ENCODE peak calls at places on chromosome 18, in ten cellular contexts. R is A172; E is putamen; M is gastrocnemius medialis; G is Calu3; W is activated effector memory CD4-positive, alpha-beta T cell treated with Interleukin-2 at 50 U/mL for 16 hours; K is GM13976; Z is A549; P is uterus; Q is hippocampal formation. X is an unnamed sample.

GRCh38 chr18:23864620-23865019 is 149.9 kb upstream of the TTC39C start:
- DNase-seq in G (no peak), E (no peak), W (peak), Z (no peak), P (no peak), R (no peak), M (no peak), Q (no peak), K (no peak), X (no peak)

GRCh38 chr18:79848579-79849327 is 51.0 kb downstream of the KCNG2 start:
- DNase-seq in Q (no peak), W (no peak), Z (no peak), R (no peak), K (no peak), G (no peak), M (no peak), P (no peak), E (no peak), X (peak)

GRCh38 chr18:62324917-62325805 is at the start of gene TNFRSF11A:
- DNase-seq in M (no peak), Z (peak), K (peak), G (peak), P (no peak), W (peak), R (no peak), E (no peak), Q (no peak), X (no peak)

GRCh38 chr18:1914489-1914888 is 656.8 kb downstream of the METTL4 start:
- DNase-seq in R (no peak), P (no peak), M (no peak), K (no peak), E (no peak), G (peak), W (no peak), Z (peak), Q (no peak), X (no peak)

GRCh38 chr18:51278045-51278649 is 80.7 kb upstream of the MEX3C start:
- DNase-seq in W (no peak), P (no peak), M (no peak), G (peak), E (peak), Q (peak), Z (peak), R (peak), K (no peak), X (no peak)

GRCh38 chr18:48136544-48137353 is 206.3 kb upstream of the SMAD2 start:
- DNase-seq in K (peak), G (no peak), E (no peak), R (no peak), M (no peak), W (no peak), Z (peak), P (no peak), Q (no peak), X (peak)

GRCh38 chr18:37332764-37333420 is 232.7 kb downstream of the CELF4 start:
- DNase-seq in Q (no peak), K (no peak), W (no peak), P (no peak), R (no peak), M (no peak), E (no peak), G (no peak), Z (no peak), X (no peak)

GRCh38 chr18:61957801-61958516 is 65.2 kb upstream of the RNF152 start:
- DNase-seq in M (no peak), W (no peak), Q (no peak), G (no peak), Z (no peak), K (no peak), E (no peak), P (no peak), R (no peak), X (no peak)

GRCh38 chr18:10006261-10006903 is 92.6 kb downstream of the VAPA start:
- DNase-seq in E (peak), P (peak), Q (peak), G (no peak), W (no peak), M (no peak), K (no peak), R (peak), Z (no peak), X (no peak)

GRCh38 chr18:47206945-47207637 is 30.9 kb upstream of the IER3IP1 start:
- DNase-seq in M (no peak), R (no peak), G (no peak), Q (no peak), P (no peak), W (no peak), Z (no peak), K (no peak), E (no peak), X (no peak)

GRCh38 chr18:42039396-42039795 is 84.4 kb downstream of the PIK3C3 start:
- DNase-seq in W (no peak), K (no peak), P (no peak), E (no peak), M (no peak), Q (no peak), Z (no peak), R (no peak), G (no peak), X (no peak)

GRCh38 chr18:48879008-48879431 is 71.7 kb downstream of the SMAD7 start:
- DNase-seq in W (no peak), P (no peak), M (no peak), G (peak), R (no peak), K (no peak), Z (no peak), E (no peak), Q (no peak), X (peak)

GRCh38 chr18:56709463-56709862 is 58.3 kb downstream of the WDR7 start:
- DNase-seq in E (no peak), M (no peak), R (peak), K (peak), G (peak), Q (no peak), P (no peak), W (no peak), Z (peak), X (no peak)

GRCh38 chr18:23591011-23591410 is 4.7 kb upstream of the NPC1 start:
- DNase-seq in M (no peak), W (no peak), P (no peak), G (no peak), Z (no peak), R (no peak), E (no peak), K (no peak), Q (no peak), X (no peak)

GRCh38 chr18:9522952-9523351 is 47.6 kb downstream of the RALBP1 start:
- DNase-seq in P (no peak), Q (no peak), R (no peak), G (no peak), E (no peak), W (no peak), M (no peak), Z (no peak), K (no peak), X (no peak)

GRCh38 chr18:77098033-77098432 is 34.5 kb downstream of the MBP start:
- DNase-seq in W (no peak), K (no peak), P (no peak), R (no peak), Z (no peak), G (no peak), E (no peak), Q (no peak), M (no peak), X (no peak)

GRCh38 chr18:48801728-48802542 is 148.8 kb downstream of the SMAD7 start:
- DNase-seq in Q (no peak), W (no peak), Z (no peak), M (peak), P (peak), E (no peak), G (no peak), R (no peak), K (no peak), X (peak)

GRCh38 chr18:45312727-45313126 is 302.5 kb upstream of the SLC14A2 start:
- DNase-seq in P (no peak), Q (no peak), E (no peak), M (no peak), Z (no peak), R (no peak), W (no peak), K (no peak), G (no peak), X (no peak)

GRCh38 chr18:78740876-78741275 is 238.7 kb upstream of the SALL3 start:
- DNase-seq in R (no peak), Q (no peak), G (no peak), Z (no peak), K (no peak), W (no peak), P (no peak), E (no peak), M (no peak), X (peak)

GRCh38 chr18:56711706-56712445 is 60.7 kb downstream of the WDR7 start:
- DNase-seq in P (no peak), W (no peak), G (no peak), Z (no peak), R (no peak), M (no peak), E (no peak), Q (no peak), K (no peak), X (no peak)

GRCh38 chr18:7300971-7301553 is 70.2 kb downstream of the LRRC30 start:
- DNase-seq in M (no peak), P (no peak), E (no peak), G (peak), Z (no peak), R (no peak), W (no peak), K (no peak), Q (no peak), X (no peak)

GRCh38 chr18:3885209-3885792 is 435.3 kb downstream of the TGIF1 start:
- DNase-seq in K (no peak), Q (no peak), Z (peak), G (no peak), R (no peak), M (no peak), E (no peak), P (no peak), W (no peak), X (no peak)

GRCh38 chr18:78240091-78240490 is 739.5 kb upstream of the SALL3 start:
- DNase-seq in K (no peak), E (no peak), R (no peak), W (no peak), M (no peak), Q (no peak), Z (no peak), P (no peak), G (no peak), X (no peak)

GRCh38 chr18:76347341-76347740 is 147.7 kb downstream of the ZNF516 start:
- DNase-seq in W (no peak), Z (no peak), Q (no peak), G (no peak), R (no peak), K (no peak), M (no peak), P (no peak), E (no peak), X (no peak)

GRCh38 chr18:35969676-35970075 is 2.8 kb upstream of the RMP24 start:
- DNase-seq in E (no peak), R (no peak), P (no peak), W (no peak), Q (no peak), K (no peak), M (no peak), Z (no peak), G (no peak), X (no peak)